ENCODE peak calls at places on chromosomes 4 and X, in ten cellular contexts. P is ovary, K is tibial nerve, V is lower leg skin, M is psoas muscle, A is fibroblast of pulmonary artery, Y is GM06990, S is lower lobe of right lung, J is HCT116, O is endothelial cell of umbilical vein. B is an unnamed sample.

GRCh38 chrX:17024896-17025295 is 78.4 kb downstream of the REPS2 start:
- DNase-seq in Y (no peak), S (no peak), A (no peak), J (no peak), P (no peak), M (no peak), K (no peak), V (no peak), O (no peak), B (no peak)

GRCh38 chrX:3244955-3245354 is 101.5 kb downstream of the MXRA5 start:
- DNase-seq in P (no peak), K (no peak), A (peak), V (no peak), M (no peak), O (peak), S (no peak), J (no peak), Y (no peak), B (peak)

GRCh38 chr4:73822389-73822788 is 14.1 kb upstream of the CXCL6 start:
- DNase-seq in Y (no peak), J (peak), K (no peak), P (no peak), S (no peak), M (no peak), O (no peak), A (no peak), V (no peak), B (peak)

GRCh38 chr4:111961806-111962205 is 183.4 kb upstream of the FAM241A start:
- DNase-seq in V (no peak), O (no peak), P (no peak), S (no peak), A (no peak), M (no peak), Y (no peak), J (no peak), K (no peak), B (peak)

GRCh38 chrX:17984415-17984814 is 123.3 kb upstream of the RAI2 start:
- DNase-seq in M (no peak), K (no peak), A (no peak), S (no peak), J (no peak), V (no peak), P (no peak), Y (no peak), O (no peak), B (no peak)

GRCh38 chrX:121455890-121456289 is 408.5 kb downstream of the GLUD2 start:
- DNase-seq in K (no peak), Y (peak), J (no peak), A (no peak), S (no peak), V (no peak), O (no peak), P (no peak), M (no peak), B (peak)

GRCh38 chr4:21544410-21544809 is 404.2 kb downstream of the KCNIP4 start:
- DNase-seq in P (no peak), M (no peak), Y (no peak), V (no peak), S (no peak), K (no peak), A (no peak), J (no peak), O (no peak), B (no peak)

GRCh38 chrX:13190051-13190450 is 129.8 kb downstream of the ATXN3L start:
- DNase-seq in S (no peak), K (no peak), P (no peak), J (no peak), O (no peak), Y (no peak), V (no peak), M (no peak), A (no peak), B (no peak)

GRCh38 chr4:169420291-169420690 is 149.5 kb upstream of the SH3RF1 start:
- DNase-seq in S (no peak), O (no peak), M (no peak), J (no peak), P (no peak), A (no peak), V (no peak), Y (no peak), K (no peak), B (no peak)

GRCh38 chr4:31655328-31655727 is 935.2 kb downstream of the PCDH7 start:
- DNase-seq in M (no peak), P (no peak), S (no peak), A (peak), K (no peak), V (no peak), Y (no peak), J (no peak), O (no peak), B (peak)

GRCh38 chr4:62560858-62561257 is 1360.7 kb downstream of the ADGRL3 start:
- DNase-seq in J (no peak), V (no peak), S (no peak), A (no peak), Y (no peak), P (no peak), O (no peak), M (no peak), K (no peak), B (no peak)

GRCh38 chr4:153502584-153502983 is 36.4 kb downstream of the TMEM131L start:
- DNase-seq in V (no peak), K (no peak), Y (no peak), O (no peak), J (no peak), P (no peak), S (no peak), A (no peak), M (no peak), B (no peak)

GRCh38 chr4:85824166-85824945 is 349.4 kb downstream of the ARHGAP24 start:
- DNase-seq in M (no peak), K (no peak), J (no peak), V (no peak), A (no peak), Y (no peak), P (no peak), O (peak), S (no peak), B (peak)

GRCh38 chr4:153931804-153932203 is 142.9 kb upstream of the SFRP2 start:
- DNase-seq in A (peak), M (no peak), J (no peak), V (no peak), Y (no peak), P (no peak), K (no peak), S (no peak), O (no peak), B (peak)

GRCh38 chrX:86946569-86946968 is 571.0 kb upstream of the KLHL4 start:
- DNase-seq in A (peak), K (no peak), O (peak), J (no peak), P (no peak), M (no peak), Y (no peak), S (no peak), V (no peak), B (peak)

GRCh38 chrX:111041018-111041462 is 55.0 kb upstream of the PAK3 start:
- DNase-seq in O (no peak), Y (no peak), P (no peak), J (no peak), S (no peak), K (peak), V (no peak), A (peak), M (no peak), B (peak)

GRCh38 chr4:75869100-75869499 is 33.2 kb downstream of the PPEF2 start:
- DNase-seq in K (no peak), A (no peak), Y (no peak), S (no peak), M (no peak), J (no peak), O (no peak), P (no peak), V (no peak), B (no peak)

DNA sequence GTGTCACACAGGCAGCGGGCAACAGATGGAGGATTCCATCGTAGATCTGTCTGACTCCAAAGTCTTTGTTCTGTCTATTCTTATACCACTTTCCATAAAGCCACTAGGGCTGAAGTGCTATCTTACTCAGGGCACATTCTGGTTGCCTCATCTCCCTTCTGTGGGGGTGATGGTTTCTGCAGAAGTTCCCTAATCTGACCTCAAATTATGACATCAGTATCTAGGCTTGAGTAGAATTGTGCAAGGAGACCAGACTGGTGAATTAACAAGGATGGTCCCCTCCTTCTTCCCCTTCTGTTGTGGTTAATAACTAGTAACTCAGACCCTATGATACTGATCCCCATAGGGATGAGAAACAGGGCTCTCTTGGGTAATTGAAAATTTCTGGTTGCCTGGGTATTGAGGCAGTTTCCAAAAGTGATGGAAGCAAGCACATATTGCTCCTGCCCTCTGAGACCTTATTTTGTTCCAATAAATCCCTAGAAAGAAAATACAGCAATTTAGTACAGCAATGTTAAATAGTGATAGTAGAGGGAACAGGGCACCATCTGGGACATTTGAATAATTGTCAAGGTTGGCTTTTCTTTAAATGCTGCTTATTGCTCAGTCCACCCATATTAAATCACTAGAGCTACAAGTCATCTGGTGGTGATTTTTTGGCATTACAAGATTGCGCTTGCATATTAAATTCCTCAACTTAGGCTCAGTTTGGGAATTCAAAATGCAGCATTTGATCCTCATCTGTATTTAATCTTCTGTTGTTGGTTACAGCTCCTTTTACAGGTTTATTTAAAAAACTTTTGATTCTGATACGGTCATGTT is 57.3 kb upstream of the AP1S2 start:
- DNase-seq in P (no peak), A (peak), O (no peak), M (no peak), K (peak), S (no peak), V (peak), J (no peak), Y (peak), B (no peak)
- TF ChIP-seq CTCF in P (no peak), A (no peak), O (no peak), M (no peak), K (no peak), S (no peak), V (no peak), J (no peak), Y (no peak), B (no peak)

DNA sequence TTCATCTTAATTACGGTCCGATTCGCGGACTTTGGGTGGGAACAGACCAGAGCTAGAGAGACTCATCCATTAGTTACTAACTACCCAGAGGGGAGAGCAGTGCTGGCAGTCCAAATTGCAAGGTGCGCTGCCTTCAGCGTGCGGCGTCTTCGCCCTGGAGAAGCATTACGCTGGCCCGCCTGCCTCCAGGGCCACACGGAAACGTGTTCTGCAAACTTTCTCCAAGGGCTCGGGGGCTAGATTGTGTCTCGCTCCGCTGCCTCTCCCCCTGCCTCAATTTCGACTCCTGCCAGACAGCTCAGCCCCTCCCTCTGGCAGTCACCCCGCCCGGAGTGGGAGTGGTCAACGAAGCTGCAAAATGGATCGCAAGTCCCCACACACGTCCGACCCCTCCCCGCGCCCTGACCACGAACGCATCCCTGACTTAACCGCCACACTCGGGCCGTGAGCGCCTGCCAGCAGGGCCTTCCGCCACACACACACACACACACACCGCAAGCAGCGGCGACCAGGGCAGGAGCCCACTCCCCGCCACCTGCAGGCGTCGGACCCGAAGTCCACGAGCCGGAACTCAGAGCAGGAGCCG is 47.0 kb upstream of the NKAP start:
- DNase-seq in S (no peak), P (no peak), K (no peak), M (no peak), O (no peak), Y (no peak), J (no peak), V (no peak), A (no peak), B (no peak)
- H3K4me3 ChIP-seq in S (peak), P (no peak), K (peak), M (peak), O (no peak), Y (peak), J (no peak), V (no peak), A (no peak), B (no peak)

GRCh38 chrX:108246304-108246954 is 154.9 kb downstream of the ATG4A start:
- DNase-seq in P (no peak), O (no peak), V (no peak), J (no peak), M (no peak), Y (no peak), S (no peak), K (no peak), A (no peak), B (no peak)

GRCh38 chrX:108250654-108251579 is 159.3 kb downstream of the ATG4A start:
- DNase-seq in V (no peak), Y (no peak), J (no peak), S (no peak), K (no peak), A (no peak), M (no peak), O (no peak), P (no peak), B (no peak)

DNA sequence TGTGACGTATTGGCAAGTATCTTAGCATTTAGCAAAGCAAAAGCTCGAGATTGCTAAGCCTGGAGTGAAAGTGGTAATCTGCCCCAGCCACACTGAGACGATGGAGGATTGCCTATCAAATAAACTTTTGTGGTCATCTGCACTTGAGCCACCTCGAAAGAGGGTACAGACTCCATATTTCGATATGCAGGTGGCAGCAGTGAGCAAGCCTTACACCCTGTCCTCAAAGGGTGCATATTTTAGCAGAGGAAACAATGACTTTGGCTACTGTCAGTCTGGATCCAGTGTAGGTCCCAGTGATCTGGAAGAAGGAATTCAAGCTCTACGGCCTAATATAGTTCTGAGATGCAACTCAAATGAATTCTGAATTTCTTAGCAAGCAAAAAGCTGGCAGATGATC is 153.9 kb downstream of the ATG4A start:
- DNase-seq in A (no peak), P (no peak), V (no peak), S (no peak), J (no peak), O (no peak), Y (no peak), K (no peak), M (no peak), B (no peak)
- TF ChIP-seq CTCF in A (no peak), P (no peak), V (no peak), S (no peak), J (peak), O (no peak), Y (peak), K (no peak), M (no peak), B (no peak)

DNA sequence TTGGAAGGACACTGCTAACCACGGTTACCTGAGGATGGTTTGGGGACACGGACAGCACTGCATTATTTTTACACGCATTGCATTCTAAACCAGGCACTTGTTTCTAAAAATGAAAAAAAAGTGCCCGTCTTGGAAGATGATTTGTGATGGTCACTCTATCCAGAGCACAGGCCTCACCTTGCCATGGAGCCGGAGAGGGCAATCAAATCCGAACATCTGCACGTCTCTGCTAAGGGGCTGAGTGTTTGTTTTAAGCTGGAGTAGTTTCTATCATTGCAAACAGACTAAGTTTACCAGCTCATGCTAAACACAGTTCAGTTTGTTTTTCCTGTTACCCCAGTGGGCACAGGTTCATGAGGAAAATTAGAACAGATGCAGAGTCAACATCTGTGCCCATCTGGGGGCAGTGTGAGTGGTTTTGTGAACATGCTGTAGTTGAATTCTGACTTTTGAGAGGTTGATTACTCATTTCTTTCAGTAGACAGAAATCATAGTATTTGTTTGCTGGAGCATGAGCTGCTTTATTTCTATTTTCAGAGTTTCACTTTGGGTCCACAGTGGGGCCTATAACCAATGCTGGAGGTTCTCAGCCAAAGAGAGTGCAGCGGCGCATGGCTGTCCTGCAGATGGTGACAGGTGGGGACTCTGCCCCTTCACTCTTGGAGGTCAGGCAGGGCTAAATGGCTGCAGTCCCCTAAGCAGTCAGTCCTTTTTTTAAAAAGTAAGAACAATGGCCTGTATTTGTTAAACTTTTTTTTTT is 65.4 kb upstream of the ENPP6 start:
- DNase-seq in O (no peak), S (no peak), M (no peak), K (peak), P (no peak), A (no peak), J (no peak), V (no peak), Y (peak), B (no peak)
- H3K4me3 ChIP-seq in O (no peak), S (peak), M (no peak), K (no peak), P (no peak), A (no peak), J (no peak), V (no peak), Y (peak), B (no peak)

DNA sequence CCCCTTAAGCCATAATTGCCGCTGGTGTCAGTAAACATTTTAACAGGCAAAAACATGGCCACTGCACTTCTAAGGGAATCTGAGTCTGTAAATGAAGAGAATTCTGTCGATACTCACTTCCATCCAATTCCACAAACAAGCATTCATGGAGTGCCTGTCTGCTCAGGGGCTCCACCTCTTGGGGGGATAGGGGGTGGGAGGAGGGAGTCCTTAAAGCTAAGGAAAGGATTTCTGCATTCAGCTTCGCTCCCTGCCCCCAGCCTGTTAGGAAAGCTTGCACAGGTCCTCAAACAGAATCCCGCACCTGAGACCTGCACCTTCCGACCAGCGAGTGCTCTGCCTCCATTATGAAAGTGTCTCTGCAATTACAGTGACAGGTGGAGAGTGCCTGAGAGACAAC is 130.2 kb upstream of the KIT start:
- DNase-seq in P (no peak), K (no peak), A (no peak), M (no peak), Y (no peak), S (no peak), O (no peak), J (no peak), V (no peak), B (no peak)
- TF ChIP-seq CTCF in P (no peak), K (no peak), A (no peak), M (no peak), Y (no peak), S (no peak), O (no peak), J (no peak), V (no peak), B (no peak)

DNA sequence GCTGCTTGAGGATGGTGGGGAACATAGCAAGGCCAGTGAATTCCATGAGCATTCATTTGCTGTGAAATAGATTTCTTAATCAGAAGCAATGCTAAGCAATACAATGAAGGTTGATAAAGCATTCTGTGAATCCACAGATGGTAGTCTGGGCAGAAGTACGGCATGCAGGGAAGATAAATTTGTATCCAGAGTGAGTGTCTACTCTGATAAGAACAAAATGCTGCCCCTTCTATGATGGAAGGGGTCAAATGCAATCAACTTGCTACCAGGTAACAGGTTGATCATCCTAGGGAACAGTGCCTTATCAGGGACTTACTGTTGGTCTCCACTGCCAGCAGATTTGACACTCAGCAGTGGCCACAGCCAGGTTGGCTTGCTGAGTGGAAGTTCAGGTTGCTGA is 189.4 kb downstream of the MAB21L2 start:
- DNase-seq in Y (no peak), V (no peak), J (no peak), A (no peak), M (no peak), S (no peak), K (no peak), O (no peak), P (no peak), B (no peak)
- H3K4me3 ChIP-seq in Y (no peak), V (no peak), J (no peak), A (no peak), M (no peak), S (no peak), K (no peak), O (no peak), P (no peak), B (no peak)

DNA sequence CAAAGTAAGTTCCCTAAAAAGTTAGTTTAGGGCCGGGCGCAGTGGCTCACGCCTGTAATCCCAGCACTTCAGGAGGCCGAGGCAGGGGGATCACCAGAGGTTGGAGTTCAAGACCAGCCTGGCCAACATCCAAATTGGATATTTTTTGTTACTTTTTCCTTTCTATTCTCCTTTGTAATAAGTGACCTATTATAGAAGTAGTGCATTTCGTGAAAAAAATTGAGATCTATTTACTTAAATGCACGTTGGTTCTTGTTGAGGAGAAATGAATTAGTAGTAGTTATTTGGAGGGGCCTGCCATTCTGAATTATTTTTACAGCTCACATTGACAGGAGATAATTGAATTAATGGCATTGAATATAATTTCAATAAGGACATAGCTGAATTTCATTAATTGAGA is 22.3 kb upstream of the NDUFC1 start:
- DNase-seq in Y (no peak), O (no peak), P (no peak), V (no peak), S (no peak), J (no peak), K (no peak), A (no peak), M (no peak), B (no peak)
- TF ChIP-seq CTCF in Y (no peak), O (no peak), P (no peak), V (no peak), S (no peak), J (no peak), K (no peak), A (no peak), M (no peak), B (no peak)

B was measured in epithelial cell of esophagus.